ENCODE peak calls at places on chromosomes 1 and 21, in six cellular contexts. P is aorta, H is astrocyte, T is lower leg skin, G is heart right ventricle, I is fibroblast of mammary gland. Q is an unnamed sample.
A peak's percentile ranks its signal among the peaks of the same experiment; 100 is the strongest.

GRCh38 chr1:50108497-50109073 is at the start of gene ELAVL4:
- DNase-seq in I (no peak), H (no peak), T (no peak), G (no peak), P (no peak), Q (no peak)

GRCh38 chr1:102529446-102529845 is 532.7 kb upstream of the OLFM3 start:
- DNase-seq in P (no peak), T (no peak), H (no peak), I (no peak), G (no peak), Q (no peak)

GRCh38 chr21:44011774-44012473 is at the start of gene TRAPPC10:
- DNase-seq in H (peak; percentile 73), I (peak; percentile 70), P (peak; percentile 95), G (peak; percentile 85), T (peak; percentile 61), Q (peak; percentile 83)

GRCh38 chr1:67044631-67045270 is 9.2 kb downstream of the SLC35D1 start:
- DNase-seq in H (no peak), G (no peak), T (no peak), P (no peak), I (no peak), Q (no peak)

GRCh38 chr1:154182342-154183044 is 9.4 kb downstream of the TPM3 start:
- DNase-seq in I (peak; percentile 79), P (peak; percentile 90), T (peak; percentile 62), G (peak; percentile 74), H (peak; percentile 81), Q (peak; percentile 55)

GRCh38 chr1:239909894-239910293 is 181.8 kb upstream of the FMN2 start:
- DNase-seq in T (peak; percentile 23), H (peak; percentile 37), P (no peak), I (peak; percentile 91), G (no peak), Q (no peak)

GRCh38 chr21:38039369-38039768 is 123.1 kb upstream of the KCNJ6 start:
- DNase-seq in G (no peak), T (no peak), P (no peak), I (no peak), H (no peak), Q (no peak)

GRCh38 chr1:151011154-151011850 is 3.1 kb downstream of the PRUNE1 start:
- DNase-seq in G (no peak), T (no peak), P (no peak), I (peak; percentile 19), H (no peak), Q (no peak)

GRCh38 chr1:213982814-213983588 is 4.8 kb upstream of the PROX1 start:
- DNase-seq in H (no peak), I (no peak), T (no peak), P (peak; percentile 73), G (no peak), Q (no peak)

GRCh38 chr1:235946570-235946981 is 79.9 kb upstream of the LYST start:
- DNase-seq in P (no peak), G (no peak), H (peak; percentile 75), T (no peak), I (peak; percentile 56), Q (no peak)

GRCh38 chr1:197778326-197778922 is 3.1 kb upstream of the DENND1B start:
- DNase-seq in P (no peak), H (no peak), G (no peak), I (no peak), T (no peak), Q (no peak)

GRCh38 chr1:208183977-208184901 is 59.9 kb downstream of the PLXNA2 start:
- DNase-seq in T (peak; percentile 87), G (no peak), P (no peak), H (peak; percentile 78), I (peak; percentile 88), Q (peak; percentile 70)

GRCh38 chr1:7402548-7402850 is 368.6 kb upstream of the VAMP3 start:
- DNase-seq in G (no peak), H (no peak), T (no peak), I (no peak), P (peak; percentile 12), Q (no peak)

GRCh38 chr1:58162952-58163550 is 383.5 kb downstream of the OMA1 start:
- DNase-seq in I (peak; percentile 72), T (peak; percentile 30), H (peak; percentile 46), G (peak; percentile 73), P (no peak), Q (peak; percentile 36)

DNA sequence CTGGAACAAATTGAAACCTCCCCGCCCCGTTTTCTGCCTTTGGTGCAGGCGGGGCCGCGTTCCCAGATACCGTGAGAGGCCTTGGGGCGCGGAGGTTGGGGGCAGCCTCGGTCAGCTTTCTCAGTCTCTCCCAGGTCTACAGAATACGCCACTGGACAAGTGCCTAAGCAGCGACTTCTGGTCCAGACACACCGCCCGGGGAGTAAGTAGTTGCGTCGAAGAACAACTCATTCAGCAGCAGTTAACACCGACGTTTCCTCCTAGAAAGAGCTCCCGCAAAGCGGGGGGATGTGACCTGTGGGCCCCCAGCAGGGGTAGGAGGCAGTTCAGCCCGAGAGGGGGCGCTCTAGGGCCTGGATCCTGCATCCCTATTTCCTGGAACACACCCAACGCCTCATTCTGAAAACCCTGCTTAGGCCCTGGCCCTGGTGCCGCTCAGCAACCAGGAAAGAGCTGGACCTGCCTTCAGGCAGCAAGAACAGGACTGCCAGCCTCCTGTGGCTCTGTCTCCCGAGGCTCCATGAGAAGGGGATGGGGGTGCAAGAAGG is 6.5 kb upstream of the BARHL2 start:
- DNase-seq in P (no peak), T (no peak), G (no peak), H (no peak), I (no peak), Q (no peak)
- H3K4me3 ChIP-seq in P (no peak overlapping the region), T (no peak overlapping the region), G (no peak overlapping the region), H (no peak overlapping the region), I (no peak overlapping the region), Q (no peak overlapping the region)

DNA sequence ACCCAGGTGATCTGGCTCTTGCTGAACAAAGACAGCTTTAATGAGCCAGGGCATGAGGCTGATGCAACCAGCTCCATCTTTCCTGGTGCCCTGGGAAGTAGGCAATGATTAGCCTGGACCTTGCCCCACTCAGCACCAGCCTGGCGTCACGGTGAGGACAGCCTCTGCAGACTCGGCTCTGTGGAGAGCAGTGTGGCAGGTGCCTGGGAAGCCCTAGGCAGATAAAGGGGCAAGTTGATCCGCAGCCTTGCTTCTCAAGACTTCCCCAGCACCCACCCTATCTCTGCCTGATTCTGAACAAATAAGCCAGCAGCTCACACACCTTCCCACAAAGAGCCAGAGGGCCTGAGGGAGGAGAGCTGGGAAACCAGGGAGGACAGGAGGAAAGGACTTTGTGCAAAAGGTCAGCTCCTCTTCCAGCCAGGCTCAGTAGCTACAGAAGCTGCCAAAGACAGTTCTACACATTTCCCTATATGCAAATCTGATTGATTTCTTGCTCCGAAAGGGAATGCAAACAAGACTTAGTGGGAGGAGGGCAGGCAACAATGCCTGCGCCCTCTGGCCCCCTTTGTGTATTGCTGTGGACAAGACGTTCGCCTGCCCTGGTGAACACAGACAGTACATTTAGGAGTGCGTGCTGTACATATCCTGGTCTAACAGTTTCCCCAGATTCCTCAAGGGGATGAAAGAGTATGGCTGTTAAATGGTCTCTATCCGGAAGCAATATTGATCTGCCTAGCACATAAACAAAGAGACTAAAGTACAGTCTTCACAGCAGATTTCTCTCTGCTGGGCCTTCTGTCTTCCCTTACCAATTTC is 63.8 kb downstream of the BCAR3 start:
- DNase-seq in P (no peak), G (no peak), T (no peak), H (no peak), I (no peak), Q (no peak)
- H3K4me3 ChIP-seq in P (no peak overlapping the region), G (no peak overlapping the region), T (no peak overlapping the region), H (no peak overlapping the region), I (no peak overlapping the region), Q (no peak overlapping the region)

DNA sequence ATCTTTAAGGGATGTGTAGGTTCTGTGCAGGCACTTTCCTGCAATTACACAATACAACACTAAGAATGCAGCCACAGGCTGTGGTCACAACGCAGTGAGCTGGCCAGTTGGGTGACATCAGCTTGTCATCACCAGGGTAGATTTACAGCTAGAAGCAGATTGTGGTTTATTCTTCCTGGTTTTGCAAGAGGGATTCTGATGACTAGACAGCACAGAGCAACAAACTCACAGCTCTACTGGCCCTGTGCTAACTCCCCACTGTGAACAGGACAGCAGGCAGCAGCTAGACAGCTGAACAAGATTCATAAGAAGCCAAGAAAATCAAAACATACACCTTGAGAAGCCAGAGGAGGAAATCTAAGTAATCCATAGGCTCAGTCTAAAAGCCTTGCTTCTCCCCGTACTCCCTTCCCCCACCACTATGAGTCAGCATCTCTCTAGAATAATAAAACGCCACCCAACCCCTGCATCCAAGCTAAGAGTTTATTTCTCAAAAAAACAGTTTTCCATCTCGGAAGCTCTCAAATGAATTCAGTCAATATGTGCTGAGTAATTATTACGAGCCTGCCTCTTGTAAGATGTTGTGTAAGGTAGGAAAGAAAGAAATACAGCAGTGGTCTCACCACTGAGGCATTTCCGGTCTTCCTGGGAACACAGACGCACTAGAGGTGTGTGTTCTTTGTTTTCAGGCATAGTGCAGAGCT is 162.8 kb downstream of the NTPCR start:
- DNase-seq in I (peak; percentile 100), P (peak; percentile 79), G (peak; percentile 70), T (peak; percentile 90), H (peak; percentile 100), Q (peak; percentile 88)
- H3K4me3 ChIP-seq in I (no peak overlapping the region), P (no peak overlapping the region), G (no peak overlapping the region), T (no peak overlapping the region), H (peak overlapping the region; percentile 45), Q (no peak overlapping the region)

GRCh38 chr1:226640288-226640687 is 91.7 kb downstream of the STUM start:
- DNase-seq in H (no peak), I (no peak), T (no peak), P (peak; percentile 48), G (no peak), Q (peak; percentile 49)
- H3K4me3 ChIP-seq in H (no peak overlapping the region), I (no peak overlapping the region), T (no peak overlapping the region), P (no peak overlapping the region), G (no peak overlapping the region), Q (no peak overlapping the region)

GRCh38 chr1:168570652-168571051 is 5.8 kb upstream of the XCL1 start:
- DNase-seq in H (no peak), T (no peak), G (no peak), I (no peak), P (no peak), Q (no peak)
- H3K4me3 ChIP-seq in H (no peak overlapping the region), T (no peak overlapping the region), G (no peak overlapping the region), I (no peak overlapping the region), P (no peak overlapping the region), Q (no peak overlapping the region)

DNA sequence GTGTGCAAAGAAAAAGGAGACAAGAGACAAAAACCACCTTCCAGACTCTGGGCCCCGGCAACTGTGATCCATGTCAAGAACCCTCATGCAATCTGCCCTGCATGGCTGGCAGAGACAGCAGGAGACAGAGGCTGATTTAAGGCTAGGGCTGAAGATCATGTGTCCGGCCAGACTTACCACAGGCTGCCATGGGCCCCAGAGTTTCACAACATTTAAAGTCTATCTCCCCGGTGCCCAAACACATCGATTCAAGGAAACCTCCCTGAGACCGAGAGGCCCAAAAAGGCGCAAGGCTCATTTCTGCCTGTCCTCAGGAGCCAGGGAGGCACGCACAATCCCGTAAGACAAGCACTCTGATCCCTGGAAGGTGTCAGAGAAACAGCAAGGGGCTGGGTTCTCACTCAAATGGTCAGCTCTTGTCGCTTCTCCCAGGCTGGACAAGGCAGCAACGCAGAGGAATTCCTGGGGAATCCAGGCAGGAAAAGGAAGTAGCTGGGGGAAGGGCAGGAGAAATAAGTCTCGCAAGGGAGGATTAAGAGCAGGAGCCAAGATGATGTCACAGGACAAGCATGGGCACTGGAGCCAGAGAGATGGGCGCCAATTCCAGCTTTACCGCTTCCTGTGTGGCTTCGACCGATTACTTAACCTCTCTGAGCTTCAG is 70.7 kb downstream of the SSBP3 start:
- DNase-seq in H (peak; percentile 90), I (peak; percentile 94), G (peak; percentile 87), P (peak; percentile 85), T (peak; percentile 71), Q (peak; percentile 80)
- H3K4me3 ChIP-seq in H (peak overlapping the region; percentile 47), I (peak overlapping the region; percentile 51), G (no peak overlapping the region), P (no peak overlapping the region), T (no peak overlapping the region), Q (peak overlapping the region; percentile 5)

Q was measured in uterus.